ENCODE peak calls at places on chromosomes 5 and 9, in four cellular contexts. G is lower lobe of right lung, S is PC-9, M is OCI-LY7. B is an unnamed sample.

GRCh38 chr9:88949425-88949824 is 41.8 kb upstream of the S1PR3 start:
- DNase-seq in G (no peak), S (no peak), M (no peak), B (no peak)

GRCh38 chr9:89179920-89180667 is 1.5 kb upstream of the SHC3 start:
- DNase-seq in G (peak; percentile 90), S (peak; percentile 93), M (no peak), B (peak; percentile 42)

GRCh38 chr9:136525841-136526499 is 19.9 kb downstream of the NOTCH1 start:
- DNase-seq in G (no peak), S (no peak), M (no peak), B (no peak)

GRCh38 chr5:56319281-56320242 is 86.4 kb upstream of the ANKRD55 start:
- DNase-seq in G (peak; percentile 50), S (no peak), M (no peak), B (no peak)

GRCh38 chr5:138946241-138946623 is 71.1 kb upstream of the LRRTM2 start:
- DNase-seq in G (no peak), S (no peak), M (no peak), B (no peak)

GRCh38 chr5:113063927-113064326 is 87.3 kb downstream of the DCP2 start:
- DNase-seq in G (no peak), S (no peak), M (no peak), B (no peak)

GRCh38 chr5:64690417-64691151 is at the start of gene SHISAL2B:
- DNase-seq in G (peak; percentile 43), S (no peak), M (no peak), B (peak; percentile 4)

GRCh38 chr9:72996684-72997314 is 43.9 kb upstream of the ALDH1A1 start:
- DNase-seq in G (no peak), S (no peak), M (no peak), B (no peak)

GRCh38 chr5:107598958-107599357 is 71.8 kb downstream of the EFNA5 start:
- DNase-seq in G (no peak), S (peak; percentile 61), M (no peak), B (no peak)

GRCh38 chr5:142597546-142598337 is 88.1 kb downstream of the FGF1 start:
- DNase-seq in G (no peak), S (peak; percentile 79), M (no peak), B (no peak)

GRCh38 chr9:38229830-38230155 is 160.8 kb upstream of the SHB start:
- DNase-seq in G (no peak), S (no peak), M (no peak), B (no peak)

GRCh38 chr5:57889558-57889957 is 406.9 kb upstream of the ACTBL2 start:
- DNase-seq in G (no peak), S (peak; percentile 69), M (no peak), B (no peak)

GRCh38 chr9:107484117-107484723 is 5.3 kb downstream of the KLF4 start:
- DNase-seq in G (no peak), S (peak; percentile 65), M (peak; percentile 21), B (peak; percentile 60)

GRCh38 chr9:107486674-107487520 is 2.7 kb downstream of the KLF4 start:
- DNase-seq in G (peak; percentile 51), S (no peak), M (no peak), B (no peak)

GRCh38 chr9:107487521-107488399 is 1.8 kb downstream of the KLF4 start:
- DNase-seq in G (peak; percentile 80), S (peak; percentile 77), M (no peak), B (peak; percentile 53)

GRCh38 chr9:107483666-107484065 is 5.9 kb downstream of the KLF4 start:
- DNase-seq in G (no peak), S (no peak), M (no peak), B (no peak)

GRCh38 chr9:107485451-107486043 is 4.0 kb downstream of the KLF4 start:
- DNase-seq in G (no peak), S (no peak), M (no peak), B (no peak)
- H3K4me3 ChIP-seq in G (peak overlapping the region; percentile 67), S (peak overlapping the region; percentile 100), M (no peak overlapping the region), B (no peak overlapping the region)

GRCh38 chr9:127776919-127777280 is 1.6 kb downstream of the SH2D3C start:
- DNase-seq in G (no peak), S (no peak), M (peak; percentile 61), B (no peak)
- H3K4me3 ChIP-seq in G (peak overlapping the region; percentile 53), S (no peak overlapping the region), M (peak overlapping the region; percentile 88), B (peak overlapping the region; percentile 80)

GRCh38 chr5:55232194-55232984 is 1.0 kb downstream of the CCNO start:
- DNase-seq in G (peak; percentile 40), S (peak; percentile 57), M (no peak), B (no peak)
- H3K4me3 ChIP-seq in G (peak overlapping the region; percentile 63), S (peak overlapping the region; percentile 89), M (peak overlapping the region; percentile 71), B (peak overlapping the region; percentile 47)

DNA sequence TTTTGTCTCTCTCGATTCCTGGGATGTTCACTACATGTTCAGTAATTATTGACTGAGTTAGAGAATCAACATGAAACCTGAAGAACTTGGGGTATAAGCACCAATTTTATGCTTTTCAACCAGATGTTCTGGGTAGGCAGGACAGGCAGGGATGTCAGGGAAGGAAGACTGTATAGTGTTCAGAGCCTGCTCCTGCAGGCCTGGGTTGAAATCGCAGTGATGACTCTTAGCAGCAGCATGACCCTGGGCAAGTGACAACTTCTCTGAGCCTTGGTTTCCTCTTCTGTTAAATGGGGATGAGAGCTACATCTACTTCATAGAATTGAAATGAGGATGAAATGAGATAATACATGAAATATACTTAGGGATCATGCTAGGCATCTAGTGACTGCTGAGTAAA is 29.7 kb upstream of the PANK3 start:
- DNase-seq in G (no peak), S (no peak), M (no peak), B (no peak)
- H3K4me3 ChIP-seq in G (no peak overlapping the region), S (no peak overlapping the region), M (no peak overlapping the region), B (no peak overlapping the region)

GRCh38 chr5:10977011-10977410 is 216.0 kb upstream of the DAP start:
- DNase-seq in G (no peak), S (no peak), M (no peak), B (no peak)
- H3K4me3 ChIP-seq in G (no peak overlapping the region), S (no peak overlapping the region), M (no peak overlapping the region), B (no peak overlapping the region)

DNA sequence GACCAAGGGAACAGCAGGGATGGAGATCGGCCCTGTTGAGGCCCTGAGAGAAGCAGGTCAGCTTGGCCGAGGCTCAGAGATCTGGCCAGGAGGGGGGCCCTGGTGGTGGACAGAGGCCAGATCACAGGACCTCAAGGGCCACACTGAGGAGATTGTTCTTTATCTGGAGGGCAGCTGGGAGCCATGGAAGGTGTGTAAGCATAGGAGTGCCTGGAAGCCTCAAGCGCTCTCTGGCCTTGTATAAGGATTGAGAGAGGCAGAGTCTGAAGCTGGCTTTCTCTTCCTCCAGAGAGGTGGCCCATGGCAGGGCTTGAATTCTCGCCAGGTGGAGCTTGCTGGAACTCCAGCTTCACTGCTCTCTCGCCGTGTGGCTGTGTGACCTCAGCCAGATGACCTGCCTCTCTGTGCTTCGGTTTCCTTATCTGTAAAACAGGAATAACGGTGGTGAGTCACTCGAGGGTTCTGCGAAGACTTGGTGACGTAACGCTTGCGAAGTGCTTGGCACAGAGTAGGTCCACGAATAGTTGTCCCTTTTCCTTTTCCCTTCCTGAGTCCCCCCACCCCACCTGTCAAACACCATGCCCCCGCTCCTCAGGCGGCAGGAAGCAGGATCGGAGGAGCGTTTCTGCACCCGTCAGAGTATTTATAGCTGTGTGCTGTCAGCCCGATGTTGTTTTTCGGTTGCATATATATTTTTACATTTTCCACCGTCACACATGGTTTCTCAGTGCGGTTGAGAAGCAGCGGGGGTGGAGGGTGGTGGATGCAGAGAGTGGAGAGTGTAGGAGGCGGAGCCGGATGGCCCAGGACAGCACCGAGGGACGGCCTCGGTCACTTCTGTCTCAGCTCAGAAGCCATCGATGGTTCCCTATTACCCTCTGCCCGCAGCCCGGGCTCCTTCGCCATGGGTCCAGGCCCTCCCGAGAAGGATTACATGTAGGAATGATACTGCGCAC is 17.0 kb upstream of the CRB2 start:
- DNase-seq in G (peak; percentile 62), S (no peak), M (peak; percentile 89), B (peak; percentile 59)
- H3K4me3 ChIP-seq in G (peak overlapping the region; percentile 42), S (no peak overlapping the region), M (peak overlapping the region; percentile 59), B (peak overlapping the region; percentile 23)

DNA sequence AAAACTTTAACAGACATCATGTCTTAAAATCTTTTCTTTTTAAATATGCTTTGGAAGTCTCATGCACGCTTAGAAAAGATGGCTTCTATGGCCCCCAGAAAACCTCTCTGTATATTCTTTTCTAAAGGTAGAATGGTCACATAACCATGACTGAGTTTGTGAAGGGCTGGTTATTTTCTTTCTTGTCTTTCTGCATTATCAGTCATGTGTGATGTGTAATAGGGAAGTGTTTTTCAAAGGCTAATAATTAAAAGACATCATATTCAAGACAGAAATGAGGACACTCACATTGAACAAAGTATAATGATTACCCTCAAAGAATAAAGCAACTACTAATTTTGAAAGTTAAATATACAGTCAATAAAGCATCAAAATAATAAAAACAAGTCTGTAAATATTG is 253.4 kb downstream of the TRPM3 start:
- DNase-seq in G (no peak), S (no peak), M (no peak), B (no peak)
- H3K4me3 ChIP-seq in G (no peak overlapping the region), S (no peak overlapping the region), M (no peak overlapping the region), B (no peak overlapping the region)

DNA sequence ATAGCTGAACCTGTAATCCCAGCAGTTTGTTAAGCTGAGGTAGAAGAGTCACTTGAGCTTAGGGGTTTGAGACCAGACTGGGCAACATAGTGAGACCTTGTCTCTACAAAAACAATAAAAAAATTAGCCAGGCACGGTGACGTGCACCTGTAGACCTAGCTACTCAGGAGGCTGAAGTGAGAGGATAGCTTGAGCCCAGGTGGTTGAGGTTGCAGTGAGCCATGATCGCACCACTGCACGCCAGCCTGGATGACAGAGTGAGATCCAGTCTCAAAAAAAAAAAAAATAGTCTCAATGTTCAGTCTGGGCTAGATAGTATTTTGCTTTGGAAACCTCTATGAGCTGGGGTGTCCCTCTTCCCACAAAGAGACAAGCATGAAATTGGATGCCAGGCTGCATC is 51.9 kb upstream of the IQGAP2 start:
- DNase-seq in G (no peak), S (no peak), M (peak; percentile 74), B (no peak)
- H3K4me3 ChIP-seq in G (no peak overlapping the region), S (no peak overlapping the region), M (peak overlapping the region; percentile 53), B (no peak overlapping the region)

GRCh38 chr5:80797428-80798024 is 142.7 kb upstream of the DHFR start:
- DNase-seq in G (no peak), S (no peak), M (no peak), B (no peak)

GRCh38 chr5:80798633-80799032 is 143.8 kb upstream of the DHFR start:
- DNase-seq in G (no peak), S (no peak), M (no peak), B (no peak)

GRCh38 chr5:80798166-80798565 is 143.4 kb upstream of the DHFR start:
- DNase-seq in G (no peak), S (no peak), M (no peak), B (no peak)

GRCh38 chr5:80799041-80799440 is 144.3 kb upstream of the DHFR start:
- DNase-seq in G (no peak), S (no peak), M (no peak), B (no peak)

GRCh38 chr5:80799573-80799972 is 144.8 kb upstream of the DHFR start:
- DNase-seq in G (no peak), S (no peak), M (no peak), B (no peak)
- H3K4me3 ChIP-seq in G (no peak overlapping the region), S (no peak overlapping the region), M (no peak overlapping the region), B (no peak overlapping the region)